ENCODE peak calls at places on chromosomes 12 and 14, in seven cellular contexts. D is neural crest cell, K is epithelial cell of esophagus, E is tibial nerve, M is nephron progenitor cell, O is omental fat pad, G is heart right ventricle. J is an unnamed sample.

GRCh38 chr14:65604946-65605345 is 192.4 kb downstream of the FUT8 start:
- DNase-seq in D (no peak), K (peak), E (no peak), M (no peak), O (no peak), G (no peak), J (no peak)

GRCh38 chr14:101508948-101509729 is 52.2 kb upstream of the DIO3 start:
- DNase-seq in D (no peak), K (no peak), E (no peak), M (no peak), O (no peak), G (no peak), J (no peak)

GRCh38 chr12:54017845-54018607 is 9.2 kb downstream of the HOXC8 start:
- DNase-seq in D (peak), K (peak), E (peak), M (peak), O (no peak), G (peak), J (peak)

GRCh38 chr12:126069549-126070165 is 1004.4 kb downstream of the AACS start:
- DNase-seq in D (peak), K (peak), E (no peak), M (peak), O (peak), G (no peak), J (no peak)

GRCh38 chr14:104311358-104311757 is 173.0 kb downstream of the KIF26A start:
- DNase-seq in D (no peak), K (no peak), E (no peak), M (no peak), O (no peak), G (no peak), J (no peak)

GRCh38 chr12:50397122-50397650 is 777 bp upstream of the FAM186A start:
- DNase-seq in D (no peak), K (peak), E (no peak), M (no peak), O (no peak), G (no peak), J (no peak)

GRCh38 chr12:12376636-12377448 is 20.0 kb downstream of the BORCS5 start:
- DNase-seq in D (no peak), K (peak), E (no peak), M (peak), O (no peak), G (no peak), J (no peak)

GRCh38 chr14:51999084-51999483 is 9.7 kb downstream of the RTRAF start:
- DNase-seq in D (no peak), K (no peak), E (no peak), M (no peak), O (no peak), G (no peak), J (no peak)

GRCh38 chr14:34951286-34951685 is 31.5 kb upstream of the SRP54 start:
- DNase-seq in D (no peak), K (no peak), E (no peak), M (no peak), O (no peak), G (no peak), J (no peak)

GRCh38 chr12:81520064-81520945 is 238.8 kb downstream of the PPFIA2 start:
- DNase-seq in D (no peak), K (no peak), E (no peak), M (no peak), O (no peak), G (no peak), J (no peak)

GRCh38 chr12:133038310-133038709 is 1.0 kb downstream of the ZNF84 start:
- DNase-seq in D (no peak), K (no peak), E (no peak), M (no peak), O (no peak), G (no peak), J (no peak)

GRCh38 chr14:73489481-73490175 is 1.1 kb upstream of the RIOX1 start:
- DNase-seq in D (no peak), K (no peak), E (no peak), M (no peak), O (no peak), G (no peak), J (no peak)

GRCh38 chr14:33127531-33127930 is 188.9 kb downstream of the NPAS3 start:
- DNase-seq in D (no peak), K (peak), E (no peak), M (no peak), O (no peak), G (no peak), J (no peak)

GRCh38 chr12:116982721-116983502 is 72.2 kb downstream of the FBXW8 start:
- DNase-seq in D (no peak), K (no peak), E (no peak), M (no peak), O (no peak), G (no peak), J (no peak)

GRCh38 chr14:102870994-102871831 is 51.2 kb upstream of the AMN start:
- DNase-seq in D (no peak), K (no peak), E (no peak), M (no peak), O (no peak), G (no peak), J (no peak)

GRCh38 chr12:53806689-53807088 is 54.9 kb upstream of the CISTR start:
- DNase-seq in D (no peak), K (peak), E (no peak), M (no peak), O (no peak), G (no peak), J (no peak)

GRCh38 chr12:116635487-116635886 is 76.3 kb downstream of the MAP1LC3B2 start:
- DNase-seq in D (no peak), K (no peak), E (peak), M (no peak), O (no peak), G (no peak), J (no peak)

GRCh38 chr12:121009744-121010143 is 6.5 kb downstream of the C12orf43 start:
- DNase-seq in D (peak), K (peak), E (no peak), M (peak), O (no peak), G (no peak), J (no peak)

GRCh38 chr12:116196752-116197718 is 80.5 kb downstream of the MED13L start:
- DNase-seq in D (no peak), K (no peak), E (no peak), M (no peak), O (no peak), G (peak), J (no peak)

GRCh38 chr12:113108308-113108707 is 27.3 kb downstream of the RASAL1 start:
- DNase-seq in D (no peak), K (no peak), E (no peak), M (no peak), O (no peak), G (no peak), J (no peak)

GRCh38 chr12:109951751-109952150 is 44.4 kb downstream of the GIT2 start:
- DNase-seq in D (no peak), K (peak), E (no peak), M (no peak), O (no peak), G (peak), J (no peak)

GRCh38 chr12:57835366-57836288 is 10.9 kb downstream of the CTDSP2 start:
- DNase-seq in D (no peak), K (no peak), E (no peak), M (no peak), O (no peak), G (no peak), J (no peak)

GRCh38 chr12:1434296-1434955 is 160.0 kb downstream of the FBXL14 start:
- DNase-seq in D (no peak), K (peak), E (no peak), M (no peak), O (no peak), G (no peak), J (no peak)

GRCh38 chr14:61108742-61109141 is 127.7 kb downstream of the SLC38A6 start:
- DNase-seq in D (no peak), K (no peak), E (no peak), M (no peak), O (no peak), G (no peak), J (no peak)

GRCh38 chr14:32808574-32809098 is 130.0 kb upstream of the NPAS3 start:
- DNase-seq in D (no peak), K (no peak), E (no peak), M (no peak), O (no peak), G (peak), J (no peak)

GRCh38 chr12:22474970-22475720 is 69.2 kb downstream of the C2CD5 start:
- DNase-seq in D (no peak), K (no peak), E (no peak), M (no peak), O (no peak), G (no peak), J (no peak)

GRCh38 chr14:101713641-101714349 is 47.7 kb upstream of the PPP2R5C start:
- DNase-seq in D (no peak), K (no peak), E (no peak), M (no peak), O (no peak), G (no peak), J (no peak)

GRCh38 chr14:54735424-54735823 is 167.2 kb downstream of the GCH1 start:
- DNase-seq in D (no peak), K (no peak), E (no peak), M (no peak), O (no peak), G (no peak), J (no peak)

GRCh38 chr12:132456186-132456943 is 33.6 kb upstream of the FBRSL1 start:
- DNase-seq in D (no peak), K (no peak), E (no peak), M (no peak), O (no peak), G (no peak), J (no peak)

GRCh38 chr14:37721976-37722659 is 126.7 kb downstream of the TTC6 start:
- DNase-seq in D (no peak), K (peak), E (no peak), M (no peak), O (no peak), G (no peak), J (no peak)

GRCh38 chr12:14955876-14956811 is 5.3 kb downstream of the ARHGDIB start:
- DNase-seq in D (no peak), K (no peak), E (no peak), M (no peak), O (no peak), G (no peak), J (no peak)

DNA sequence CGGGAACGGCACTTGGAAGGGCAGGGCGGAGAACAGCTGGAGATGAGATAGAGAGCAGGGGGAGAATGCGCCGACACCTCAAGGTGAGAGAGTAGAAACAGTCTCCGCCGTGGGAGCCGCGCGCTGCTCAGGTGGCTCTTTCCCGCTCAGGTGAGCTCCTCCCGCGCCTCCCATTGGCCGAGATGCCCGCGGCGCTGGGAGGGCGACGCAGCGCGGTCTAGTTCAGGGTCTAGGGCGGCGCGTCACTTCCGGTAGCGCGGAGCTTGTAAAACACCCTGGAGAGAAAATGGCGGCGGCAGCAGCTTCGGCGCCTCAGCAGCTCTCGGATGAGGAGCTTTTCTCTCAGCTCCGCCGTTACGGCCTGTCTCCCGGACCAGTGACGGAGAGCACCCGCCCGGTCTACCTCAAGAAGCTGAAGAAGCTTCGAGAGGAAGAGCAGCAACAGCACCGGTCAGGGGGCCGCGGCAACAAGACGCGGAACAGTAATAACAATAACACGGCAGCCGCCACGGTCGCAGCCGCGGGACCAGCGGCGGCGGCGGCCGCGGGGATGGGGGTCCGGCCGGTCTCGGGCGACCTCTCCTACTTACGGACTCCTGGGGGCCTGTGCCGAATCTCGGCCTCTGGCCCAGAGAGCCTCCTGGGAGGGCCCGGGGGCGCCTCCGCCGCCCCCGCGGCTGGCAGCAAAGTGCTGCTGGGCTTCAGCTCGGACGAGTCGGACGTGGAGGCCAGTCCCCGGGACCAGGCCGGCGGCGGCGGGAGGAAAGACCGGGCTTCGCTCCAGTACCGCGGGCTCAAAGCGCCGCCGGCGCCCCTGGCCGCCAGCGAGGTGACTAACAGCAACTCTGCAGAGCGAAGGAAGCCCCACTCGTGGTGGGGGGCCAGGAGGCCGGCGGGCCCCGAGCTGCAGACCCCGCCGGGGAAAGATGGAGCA is at the start of gene LEMD3:
- DNase-seq in D (peak), K (peak), E (peak), M (peak), O (peak), G (peak), J (peak)
- TF ChIP-seq CTCF in D (peak), K (no peak), E (no peak), M (no peak), O (no peak), G (no peak), J (no peak)

GRCh38 chr14:77248666-77249065 is 22.3 kb downstream of the NGB start:
- DNase-seq in D (no peak), K (peak), E (no peak), M (no peak), O (no peak), G (no peak), J (no peak)

GRCh38 chr14:77243853-77244252 is 27.2 kb downstream of the NGB start:
- DNase-seq in D (no peak), K (no peak), E (no peak), M (no peak), O (no peak), G (no peak), J (no peak)

GRCh38 chr14:77246784-77247183 is 24.2 kb downstream of the NGB start:
- DNase-seq in D (no peak), K (no peak), E (no peak), M (no peak), O (no peak), G (no peak), J (no peak)

GRCh38 chr14:77242752-77243151 is 28.3 kb downstream of the NGB start:
- DNase-seq in D (no peak), K (no peak), E (no peak), M (no peak), O (no peak), G (no peak), J (no peak)

GRCh38 chr14:77245820-77246219 is 25.2 kb downstream of the NGB start:
- DNase-seq in D (no peak), K (no peak), E (no peak), M (no peak), O (no peak), G (no peak), J (no peak)
- TF ChIP-seq CTCF in D (peak), K (peak), E (no peak), M (no peak), O (no peak), G (no peak), J (no peak)

DNA sequence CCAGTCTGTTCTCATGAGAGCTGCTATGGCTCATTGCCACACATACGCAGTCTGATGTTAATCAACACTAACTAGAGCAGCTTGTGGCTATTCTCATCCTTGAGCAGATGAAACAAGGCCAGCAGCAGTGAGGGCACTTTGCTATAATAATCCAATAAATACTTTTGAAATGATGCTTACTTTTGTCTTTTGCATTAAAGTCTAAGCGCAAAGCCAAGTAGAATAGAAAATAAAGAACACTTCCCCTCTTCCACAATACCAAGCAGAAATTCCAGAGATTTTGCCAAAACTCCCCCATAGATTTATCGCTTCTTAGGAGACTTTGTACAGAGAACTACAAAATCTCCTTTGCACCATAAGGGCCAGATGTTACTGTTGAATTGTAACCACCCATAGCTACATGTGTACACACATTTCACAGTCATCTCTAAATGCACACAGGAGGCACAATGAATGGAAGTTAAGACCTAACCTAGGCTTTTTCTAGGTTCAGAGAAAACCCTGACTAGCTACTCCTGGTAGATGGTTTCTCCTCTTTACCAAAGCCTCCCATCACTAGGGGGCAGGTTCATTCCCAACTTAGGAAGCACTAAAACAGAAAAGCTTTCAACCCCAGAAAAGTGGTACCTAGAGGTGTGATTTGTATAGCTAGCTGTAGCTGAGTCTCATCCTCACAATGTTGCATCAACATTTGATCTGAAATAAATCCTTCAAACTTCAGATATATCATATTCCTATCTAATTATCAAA is 119.3 kb downstream of the HMGA2 start:
- DNase-seq in D (no peak), K (no peak), E (no peak), M (no peak), O (no peak), G (no peak), J (no peak)
- TF ChIP-seq CTCF in D (no peak), K (no peak), E (no peak), M (no peak), O (no peak), G (no peak), J (no peak)

DNA sequence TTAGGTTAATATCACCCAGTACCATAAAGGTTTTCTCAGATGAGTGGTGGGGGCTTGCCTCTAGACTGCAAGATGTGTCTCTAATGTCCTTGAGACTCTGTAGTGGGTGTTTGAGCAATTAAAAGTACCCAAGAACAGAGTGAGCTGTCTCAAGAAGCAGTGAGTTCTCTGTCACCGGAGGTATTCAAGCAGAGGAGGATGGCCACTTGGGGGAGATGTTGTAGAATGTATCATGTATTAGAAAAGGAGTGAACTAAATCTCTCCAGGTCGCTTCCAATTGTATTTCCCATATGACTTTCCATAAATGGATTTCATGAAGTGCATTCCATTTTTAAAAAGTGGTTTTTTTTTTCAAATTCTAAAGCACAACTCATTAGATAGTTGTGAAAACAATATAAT is 35.0 kb downstream of the SLC17A8 start:
- DNase-seq in D (no peak), K (no peak), E (peak), M (no peak), O (no peak), G (no peak), J (no peak)
- TF ChIP-seq CTCF in D (no peak), K (no peak), E (peak), M (no peak), O (no peak), G (no peak), J (no peak)

GRCh38 chr12:123744836-123745235 is 17.3 kb upstream of the DNAH10 start:
- DNase-seq in D (no peak), K (no peak), E (no peak), M (no peak), O (no peak), G (no peak), J (no peak)
- TF ChIP-seq CTCF in D (no peak), K (peak), E (no peak), M (no peak), O (no peak), G (no peak), J (no peak)

GRCh38 chr12:111268738-111269572 is 99.9 kb downstream of the PHETA1 start:
- DNase-seq in D (peak), K (no peak), E (no peak), M (peak), O (no peak), G (no peak), J (no peak)
- TF ChIP-seq CTCF in D (peak), K (peak), E (no peak), M (peak), O (no peak), G (peak), J (peak)

GRCh38 chr14:76958975-76959710 is 69.4 kb downstream of the IRF2BPL start:
- DNase-seq in D (no peak), K (peak), E (no peak), M (no peak), O (no peak), G (peak), J (no peak)
- TF ChIP-seq CTCF in D (no peak), K (no peak), E (no peak), M (no peak), O (no peak), G (no peak), J (no peak)

GRCh38 chr12:29024117-29024516 is 125.0 kb upstream of the FAR2 start:
- DNase-seq in D (no peak), K (peak), E (no peak), M (no peak), O (no peak), G (no peak), J (no peak)
- TF ChIP-seq CTCF in D (peak), K (peak), E (no peak), M (no peak), O (no peak), G (no peak), J (peak)

GRCh38 chr12:31478898-31479297 is 112.0 kb downstream of the DENND5B start:
- DNase-seq in D (no peak), K (no peak), E (no peak), M (no peak), O (no peak), G (no peak), J (no peak)

GRCh38 chr12:31478425-31478824 is 112.5 kb downstream of the DENND5B start:
- DNase-seq in D (no peak), K (no peak), E (no peak), M (no peak), O (no peak), G (no peak), J (no peak)

GRCh38 chr12:31477669-31478068 is 113.3 kb downstream of the DENND5B start:
- DNase-seq in D (no peak), K (no peak), E (no peak), M (no peak), O (no peak), G (no peak), J (no peak)

GRCh38 chr12:31474751-31475150 is 116.2 kb downstream of the DENND5B start:
- DNase-seq in D (no peak), K (no peak), E (no peak), M (no peak), O (no peak), G (no peak), J (no peak)

DNA sequence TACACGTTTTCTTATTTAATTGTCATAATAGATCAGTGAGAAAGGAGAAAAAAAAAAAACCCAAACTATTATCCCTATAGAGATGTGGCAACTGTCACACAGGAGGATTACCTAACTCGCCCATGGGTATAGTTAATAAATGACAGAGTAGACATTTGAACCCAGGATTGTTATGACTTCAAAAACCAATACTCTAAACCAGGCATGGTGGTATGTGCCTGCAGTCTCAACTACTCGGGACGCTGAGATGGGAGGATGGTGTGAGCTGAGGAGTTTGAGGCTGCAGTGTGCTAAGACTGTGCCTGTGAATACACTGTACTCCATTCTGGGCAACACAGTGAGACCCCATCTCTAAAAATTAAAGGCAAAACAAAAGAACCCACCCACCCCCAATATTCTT is 114.5 kb downstream of the DENND5B start:
- DNase-seq in D (no peak), K (no peak), E (no peak), M (no peak), O (no peak), G (no peak), J (no peak)
- TF ChIP-seq CTCF in D (no peak), K (no peak), E (no peak), M (no peak), O (no peak), G (no peak), J (no peak)

J was measured in mesothelial cell of epicardium.